ENCODE peak calls at places on chromosomes 12 and 14, in four cellular contexts. R, H, L and S are unnamed samples.

GRCh38 chr14:65791551-65791981 is 379.0 kb downstream of the FUT8 start:
- DNase-seq in R (no peak), H (peak; percentile 52), L (peak; percentile 48), S (peak; percentile 29)

GRCh38 chr12:52794479-52795331 is 1.2 kb downstream of the KRT3 start:
- DNase-seq in R (no peak), H (no peak), L (no peak), S (no peak)

GRCh38 chr14:36672095-36672494 is 10.4 kb downstream of the PAX9 start:
- DNase-seq in R (no peak), H (no peak), L (no peak), S (no peak)

GRCh38 chr14:37642125-37642524 is 46.7 kb downstream of the TTC6 start:
- DNase-seq in R (no peak), H (no peak), L (no peak), S (no peak)

GRCh38 chr12:95429172-95429510 is 44.8 kb upstream of the METAP2 start:
- DNase-seq in R (no peak), H (no peak), L (no peak), S (no peak)

GRCh38 chr14:38618514-38618913 is 362.6 kb upstream of the CLEC14A start:
- DNase-seq in R (no peak), H (no peak), L (no peak), S (no peak)

GRCh38 chr12:81114241-81114640 is 36.4 kb downstream of the ACSS3 start:
- DNase-seq in R (no peak), H (no peak), L (no peak), S (no peak)

GRCh38 chr14:32985881-32986280 is 47.2 kb downstream of the NPAS3 start:
- DNase-seq in R (no peak), H (no peak), L (no peak), S (no peak)

GRCh38 chr12:131920902-131921840 is 7.9 kb upstream of the PUS1 start:
- DNase-seq in R (no peak), H (no peak), L (no peak), S (no peak)

GRCh38 chr12:121812921-121813896 is 9.4 kb downstream of the SETD1B start:
- DNase-seq in R (no peak), H (no peak), L (no peak), S (no peak)

GRCh38 chr14:95307402-95308041 is 12.2 kb downstream of the CLMN start:
- DNase-seq in R (no peak), H (no peak), L (no peak), S (no peak)

GRCh38 chr12:132053338-132054330 is 90.5 kb downstream of the DDX51 start:
- DNase-seq in R (no peak), H (no peak), L (no peak), S (no peak)

GRCh38 chr12:54134850-54135249 is 53.9 kb downstream of the SMUG1 start:
- DNase-seq in R (no peak), H (no peak), L (no peak), S (no peak)

GRCh38 chr12:70190252-70191010 is 52.8 kb upstream of the CNOT2 start:
- DNase-seq in R (no peak), H (peak; percentile 40), L (no peak), S (no peak)

GRCh38 chr12:104695453-104696148 is 238.9 kb downstream of the CHST11 start:
- DNase-seq in R (peak; percentile 71), H (peak; percentile 94), L (no peak), S (peak; percentile 50)

GRCh38 chr14:100375273-100375962 is 52.3 kb downstream of the SLC25A47 start:
- DNase-seq in R (peak; percentile 70), H (peak; percentile 62), L (peak; percentile 66), S (peak; percentile 83)

GRCh38 chr12:5000658-5001390 is 42.9 kb upstream of the KCNA5 start:
- DNase-seq in R (no peak), H (no peak), L (no peak), S (no peak)

GRCh38 chr14:22737052-22737451 is 29.4 kb upstream of the OXA1L start:
- DNase-seq in R (no peak), H (no peak), L (no peak), S (peak; percentile 66)

GRCh38 chr12:130646690-130647089 is 69.4 kb downstream of the RIMBP2 start:
- DNase-seq in R (no peak), H (no peak), L (no peak), S (no peak)

GRCh38 chr12:96442906-96443305 is 42.7 kb upstream of the CDK17 start:
- DNase-seq in R (no peak), H (no peak), L (no peak), S (no peak)

GRCh38 chr12:29088611-29089219 is 60.4 kb upstream of the FAR2 start:
- DNase-seq in R (no peak), H (no peak), L (no peak), S (peak; percentile 17)

GRCh38 chr14:74973003-74973614 is 17.7 kb upstream of the PGF start:
- DNase-seq in R (no peak), H (no peak), L (no peak), S (no peak)

GRCh38 chr12:11941601-11942360 is 129.0 kb upstream of the BCL2L14 start:
- DNase-seq in R (no peak), H (peak; percentile 93), L (no peak), S (no peak)

GRCh38 chr12:93751864-93752610 is 74.9 kb downstream of the CRADD start:
- DNase-seq in R (no peak), H (peak; percentile 66), L (no peak), S (no peak)

GRCh38 chr12:106519587-106519986 is 63.2 kb upstream of the RFX4 start:
- DNase-seq in R (no peak), H (no peak), L (no peak), S (no peak)

GRCh38 chr12:114395755-114396152 is 10.2 kb downstream of the TBX5 start:
- DNase-seq in R (no peak), H (no peak), L (no peak), S (no peak)

GRCh38 chr14:72630374-72630773 is 263.5 kb downstream of the DPF3 start:
- DNase-seq in R (no peak), H (no peak), L (no peak), S (no peak)

GRCh38 chr14:100076133-100076532 is 10.9 kb downstream of the EVL start:
- DNase-seq in R (no peak), H (no peak), L (no peak), S (peak; percentile 42)

GRCh38 chr12:107337354-107338095 is 244.2 kb upstream of the CRY1 start:
- DNase-seq in R (no peak), H (no peak), L (no peak), S (no peak)

GRCh38 chr12:87270894-87271293 is 758.3 kb downstream of the C12orf50 start:
- DNase-seq in R (no peak), H (no peak), L (no peak), S (no peak)

GRCh38 chr12:47377414-47378221 is 297.9 kb upstream of the AMIGO2 start:
- DNase-seq in R (no peak), H (peak; percentile 97), L (no peak), S (no peak)

GRCh38 chr14:35336171-35337073 is 44.2 kb downstream of the PSMA6 start:
- DNase-seq in R (no peak), H (no peak), L (no peak), S (no peak)

GRCh38 chr14:72800848-72801370 is 93.0 kb downstream of the DPF3 start:
- DNase-seq in R (no peak), H (no peak), L (no peak), S (no peak)

GRCh38 chr12:46825526-46826414 is at the start of gene SLC38A4:
- DNase-seq in R (no peak), H (peak; percentile 19), L (peak; percentile 69), S (no peak)